ENCODE peak calls at places on chromosomes 11 and 22, in nine cellular contexts. One of them, this sample, is unnamed.

GRCh38 chr11:69912911-69913451 is 93.8 kb upstream of the FGF3 start:
- DNase-seq in cardiac fibroblast: no peak
- DNase-seq in body of pancreas: no peak
- DNase-seq in dorsolateral prefrontal cortex: no peak
- DNase-seq in pancreas: peak
- DNase-seq in lower lobe of right lung: peak
- DNase-seq in AG04450: no peak
- DNase-seq in RWPE2: peak
- DNase-seq in fibroblast of the aortic adventitia: peak
- DNase-seq in this sample: no peak

GRCh38 chr11:7202412-7202811 is 49.3 kb upstream of the SYT9 start:
- DNase-seq in cardiac fibroblast: no peak
- DNase-seq in body of pancreas: no peak
- DNase-seq in dorsolateral prefrontal cortex: no peak
- DNase-seq in pancreas: no peak
- DNase-seq in lower lobe of right lung: no peak
- DNase-seq in AG04450: no peak
- DNase-seq in RWPE2: no peak
- DNase-seq in fibroblast of the aortic adventitia: no peak
- DNase-seq in this sample: no peak

GRCh38 chr11:121928597-121929580 is 187.1 kb downstream of the BLID start:
- DNase-seq in cardiac fibroblast: no peak
- DNase-seq in body of pancreas: no peak
- DNase-seq in dorsolateral prefrontal cortex: no peak
- DNase-seq in pancreas: no peak
- DNase-seq in lower lobe of right lung: no peak
- DNase-seq in AG04450: no peak
- DNase-seq in RWPE2: no peak
- DNase-seq in fibroblast of the aortic adventitia: no peak
- DNase-seq in this sample: no peak

GRCh38 chr11:47950396-47950795 is 30.0 kb upstream of the PTPRJ start:
- DNase-seq in cardiac fibroblast: peak
- DNase-seq in body of pancreas: no peak
- DNase-seq in dorsolateral prefrontal cortex: no peak
- DNase-seq in pancreas: no peak
- DNase-seq in lower lobe of right lung: peak
- DNase-seq in AG04450: no peak
- DNase-seq in RWPE2: no peak
- DNase-seq in fibroblast of the aortic adventitia: peak
- DNase-seq in this sample: peak

GRCh38 chr11:87431386-87431785 is 393.7 kb downstream of the TMEM135 start:
- DNase-seq in cardiac fibroblast: no peak
- DNase-seq in body of pancreas: peak
- DNase-seq in dorsolateral prefrontal cortex: no peak
- DNase-seq in pancreas: no peak
- DNase-seq in lower lobe of right lung: no peak
- DNase-seq in AG04450: no peak
- DNase-seq in RWPE2: no peak
- DNase-seq in fibroblast of the aortic adventitia: no peak
- DNase-seq in this sample: no peak

GRCh38 chr11:3202305-3202704 is 16.3 kb downstream of the MRGPRG start:
- DNase-seq in cardiac fibroblast: no peak
- DNase-seq in body of pancreas: peak
- DNase-seq in dorsolateral prefrontal cortex: no peak
- DNase-seq in pancreas: no peak
- DNase-seq in lower lobe of right lung: no peak
- DNase-seq in AG04450: no peak
- DNase-seq in RWPE2: no peak
- DNase-seq in fibroblast of the aortic adventitia: no peak
- DNase-seq in this sample: no peak

GRCh38 chr11:34086554-34087278 is 18.7 kb upstream of the NAT10 start:
- DNase-seq in cardiac fibroblast: no peak
- DNase-seq in body of pancreas: no peak
- DNase-seq in dorsolateral prefrontal cortex: no peak
- DNase-seq in pancreas: no peak
- DNase-seq in lower lobe of right lung: no peak
- DNase-seq in AG04450: no peak
- DNase-seq in RWPE2: no peak
- DNase-seq in fibroblast of the aortic adventitia: no peak
- DNase-seq in this sample: no peak

GRCh38 chr11:116517077-116517476 is 255.7 kb downstream of the BUD13 start:
- DNase-seq in cardiac fibroblast: no peak
- DNase-seq in body of pancreas: no peak
- DNase-seq in dorsolateral prefrontal cortex: no peak
- DNase-seq in pancreas: no peak
- DNase-seq in lower lobe of right lung: no peak
- DNase-seq in AG04450: no peak
- DNase-seq in RWPE2: no peak
- DNase-seq in fibroblast of the aortic adventitia: no peak
- DNase-seq in this sample: no peak

GRCh38 chr11:134609361-134610115 is 197.5 kb upstream of the B3GAT1 start:
- DNase-seq in cardiac fibroblast: no peak
- DNase-seq in body of pancreas: no peak
- DNase-seq in dorsolateral prefrontal cortex: peak
- DNase-seq in pancreas: no peak
- DNase-seq in lower lobe of right lung: no peak
- DNase-seq in AG04450: no peak
- DNase-seq in RWPE2: no peak
- DNase-seq in fibroblast of the aortic adventitia: no peak
- DNase-seq in this sample: no peak

GRCh38 chr11:96338910-96339703 is 3.9 kb downstream of the MAML2 start:
- DNase-seq in cardiac fibroblast: peak
- DNase-seq in body of pancreas: no peak
- DNase-seq in dorsolateral prefrontal cortex: peak
- DNase-seq in pancreas: peak
- DNase-seq in lower lobe of right lung: peak
- DNase-seq in AG04450: no peak
- DNase-seq in RWPE2: no peak
- DNase-seq in fibroblast of the aortic adventitia: peak
- DNase-seq in this sample: peak

GRCh38 chr11:82854242-82854641 is 46.0 kb downstream of the PRCP start:
- DNase-seq in cardiac fibroblast: no peak
- DNase-seq in body of pancreas: no peak
- DNase-seq in dorsolateral prefrontal cortex: no peak
- DNase-seq in pancreas: no peak
- DNase-seq in lower lobe of right lung: no peak
- DNase-seq in AG04450: no peak
- DNase-seq in RWPE2: no peak
- DNase-seq in fibroblast of the aortic adventitia: peak
- DNase-seq in this sample: no peak

GRCh38 chr11:61429346-61429690 is 457 bp downstream of the CPSF7 start:
- DNase-seq in cardiac fibroblast: peak
- DNase-seq in body of pancreas: peak
- DNase-seq in dorsolateral prefrontal cortex: peak
- DNase-seq in pancreas: no peak
- DNase-seq in lower lobe of right lung: no peak
- DNase-seq in AG04450: no peak
- DNase-seq in RWPE2: peak
- DNase-seq in fibroblast of the aortic adventitia: peak
- DNase-seq in this sample: no peak
- TF ChIP-seq CTCF in cardiac fibroblast: no peak
- TF ChIP-seq CTCF in body of pancreas: no peak
- TF ChIP-seq CTCF in dorsolateral prefrontal cortex: peak
- TF ChIP-seq CTCF in pancreas: no peak
- TF ChIP-seq CTCF in lower lobe of right lung: peak
- TF ChIP-seq CTCF in AG04450: no peak
- TF ChIP-seq CTCF in RWPE2: peak
- TF ChIP-seq CTCF in fibroblast of the aortic adventitia: no peak
- TF ChIP-seq CTCF in this sample: peak

DNA sequence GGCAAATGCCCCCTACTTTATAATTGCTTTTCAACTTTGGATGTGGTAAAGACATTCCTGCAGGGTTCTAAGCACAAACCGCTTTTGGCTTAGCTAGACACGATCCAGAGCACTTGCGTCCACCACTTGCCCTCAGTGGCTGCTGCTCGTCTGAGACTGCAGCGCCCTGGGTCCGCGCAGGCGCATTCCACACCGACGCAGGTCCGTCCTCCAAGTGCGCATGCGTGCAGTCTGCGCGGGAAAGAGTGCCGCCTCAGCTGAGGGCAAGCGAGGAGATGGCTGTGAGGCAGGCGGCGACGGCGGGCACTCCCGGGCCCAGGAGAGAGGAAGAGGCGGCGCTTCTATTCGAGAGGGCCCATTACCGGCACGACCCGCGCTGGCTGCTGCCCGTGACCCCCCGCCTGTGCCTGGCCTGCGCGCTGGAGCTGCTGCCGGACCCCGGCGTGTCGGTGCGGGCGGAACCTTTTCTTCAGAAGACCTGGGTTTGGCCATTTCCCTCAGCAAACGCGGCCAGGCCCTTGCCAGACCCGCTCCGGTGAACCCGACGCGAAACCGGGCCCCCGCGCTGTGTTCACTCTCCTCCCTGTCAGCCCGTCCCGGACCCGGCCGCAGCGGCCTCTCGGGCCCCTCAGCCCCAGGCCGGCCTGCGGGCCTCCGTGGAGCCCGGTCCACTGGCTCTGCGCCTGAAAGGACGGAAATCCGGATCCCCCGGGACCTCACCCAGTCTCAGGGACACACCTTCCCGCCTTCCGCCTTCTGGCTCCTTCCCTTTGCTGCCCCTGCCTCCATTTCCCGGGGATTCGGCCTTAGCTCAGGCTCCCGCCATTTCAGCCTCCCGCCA is at the start of gene MEI1:
- DNase-seq in cardiac fibroblast: peak
- DNase-seq in body of pancreas: peak
- DNase-seq in dorsolateral prefrontal cortex: peak
- DNase-seq in pancreas: peak
- DNase-seq in lower lobe of right lung: peak
- DNase-seq in AG04450: peak
- DNase-seq in RWPE2: peak
- DNase-seq in fibroblast of the aortic adventitia: peak
- DNase-seq in this sample: peak
- H3K4me3 ChIP-seq in cardiac fibroblast: no peak
- H3K4me3 ChIP-seq in body of pancreas: no peak
- H3K4me3 ChIP-seq in dorsolateral prefrontal cortex: peak
- H3K4me3 ChIP-seq in pancreas: no peak
- H3K4me3 ChIP-seq in lower lobe of right lung: peak
- H3K4me3 ChIP-seq in AG04450: no peak
- H3K4me3 ChIP-seq in RWPE2: no peak
- H3K4me3 ChIP-seq in fibroblast of the aortic adventitia: peak
- H3K4me3 ChIP-seq in this sample: no peak

DNA sequence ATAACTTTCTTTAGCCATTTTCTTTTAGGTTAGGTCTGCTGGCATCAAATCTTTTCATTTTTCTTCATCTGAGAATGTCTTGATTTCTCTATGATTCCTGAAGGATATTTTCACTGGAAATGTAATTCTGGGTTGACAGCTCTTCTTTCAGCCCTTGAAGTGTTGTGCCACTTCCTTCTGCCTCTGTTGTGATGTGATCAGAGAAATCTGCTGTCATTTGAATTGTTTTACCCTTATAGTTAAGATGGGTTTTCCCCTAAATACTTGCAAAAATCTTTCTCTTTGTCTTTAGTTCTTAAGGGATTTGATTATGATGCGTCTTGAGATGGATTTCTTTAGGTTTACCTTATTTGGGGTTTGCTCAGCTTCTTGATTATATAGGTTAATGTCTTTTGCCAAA is 23.0 kb downstream of the USP47 start:
- DNase-seq in cardiac fibroblast: no peak
- DNase-seq in body of pancreas: no peak
- DNase-seq in dorsolateral prefrontal cortex: no peak
- DNase-seq in pancreas: no peak
- DNase-seq in lower lobe of right lung: no peak
- DNase-seq in AG04450: no peak
- DNase-seq in RWPE2: no peak
- DNase-seq in fibroblast of the aortic adventitia: no peak
- DNase-seq in this sample: no peak
- TF ChIP-seq CTCF in cardiac fibroblast: no peak
- TF ChIP-seq CTCF in body of pancreas: no peak
- TF ChIP-seq CTCF in dorsolateral prefrontal cortex: no peak
- TF ChIP-seq CTCF in pancreas: no peak
- TF ChIP-seq CTCF in lower lobe of right lung: no peak
- TF ChIP-seq CTCF in AG04450: no peak
- TF ChIP-seq CTCF in RWPE2: no peak
- TF ChIP-seq CTCF in fibroblast of the aortic adventitia: no peak
- TF ChIP-seq CTCF in this sample: no peak

DNA sequence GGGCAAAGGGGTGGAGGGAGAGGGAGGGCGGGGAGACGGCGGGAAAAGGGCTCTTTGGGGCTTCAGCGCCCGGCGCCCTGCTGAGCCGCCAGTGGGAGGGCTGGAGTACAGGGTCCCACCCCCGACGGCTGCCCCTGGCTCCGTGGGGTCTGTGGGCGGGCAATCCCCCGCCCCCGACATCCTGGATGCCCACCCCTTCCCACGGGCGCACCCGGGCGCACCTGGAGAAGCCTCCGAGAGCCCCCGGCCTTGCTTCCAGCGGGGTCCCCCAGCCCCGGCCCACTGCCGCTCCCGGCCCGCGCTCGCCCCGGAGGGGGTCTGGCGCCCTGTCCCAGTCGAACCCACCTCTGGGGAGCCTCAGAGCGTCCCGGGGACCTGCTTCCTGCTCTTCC is 394 bp downstream of the CHRM4 start:
- DNase-seq in cardiac fibroblast: no peak
- DNase-seq in body of pancreas: no peak
- DNase-seq in dorsolateral prefrontal cortex: no peak
- DNase-seq in pancreas: no peak
- DNase-seq in lower lobe of right lung: no peak
- DNase-seq in AG04450: no peak
- DNase-seq in RWPE2: no peak
- DNase-seq in fibroblast of the aortic adventitia: no peak
- DNase-seq in this sample: no peak
- H3K4me3 ChIP-seq in cardiac fibroblast: peak
- H3K4me3 ChIP-seq in body of pancreas: no peak
- H3K4me3 ChIP-seq in dorsolateral prefrontal cortex: peak
- H3K4me3 ChIP-seq in pancreas: no peak
- H3K4me3 ChIP-seq in lower lobe of right lung: peak
- H3K4me3 ChIP-seq in AG04450: peak
- H3K4me3 ChIP-seq in RWPE2: peak
- H3K4me3 ChIP-seq in fibroblast of the aortic adventitia: peak
- H3K4me3 ChIP-seq in this sample: no peak

GRCh38 chr11:15038963-15039362 is 34.4 kb upstream of the CALCB start:
- DNase-seq in cardiac fibroblast: peak
- DNase-seq in body of pancreas: no peak
- DNase-seq in dorsolateral prefrontal cortex: no peak
- DNase-seq in pancreas: no peak
- DNase-seq in lower lobe of right lung: no peak
- DNase-seq in AG04450: no peak
- DNase-seq in RWPE2: no peak
- DNase-seq in fibroblast of the aortic adventitia: peak
- DNase-seq in this sample: no peak
- TF ChIP-seq CTCF in cardiac fibroblast: peak
- TF ChIP-seq CTCF in body of pancreas: no peak
- TF ChIP-seq CTCF in dorsolateral prefrontal cortex: no peak
- TF ChIP-seq CTCF in pancreas: no peak
- TF ChIP-seq CTCF in lower lobe of right lung: no peak
- TF ChIP-seq CTCF in AG04450: no peak
- TF ChIP-seq CTCF in RWPE2: peak
- TF ChIP-seq CTCF in fibroblast of the aortic adventitia: peak
- TF ChIP-seq CTCF in this sample: no peak

GRCh38 chr22:41681616-41682015 is 7.1 kb downstream of the SNU13 start:
- DNase-seq in cardiac fibroblast: no peak
- DNase-seq in body of pancreas: no peak
- DNase-seq in dorsolateral prefrontal cortex: no peak
- DNase-seq in pancreas: no peak
- DNase-seq in lower lobe of right lung: no peak
- DNase-seq in AG04450: no peak
- DNase-seq in RWPE2: no peak
- DNase-seq in fibroblast of the aortic adventitia: no peak
- DNase-seq in this sample: no peak
- H3K4me3 ChIP-seq in cardiac fibroblast: peak
- H3K4me3 ChIP-seq in body of pancreas: peak
- H3K4me3 ChIP-seq in dorsolateral prefrontal cortex: peak
- H3K4me3 ChIP-seq in pancreas: peak
- H3K4me3 ChIP-seq in lower lobe of right lung: peak
- H3K4me3 ChIP-seq in AG04450: peak
- H3K4me3 ChIP-seq in RWPE2: peak
- H3K4me3 ChIP-seq in fibroblast of the aortic adventitia: peak
- H3K4me3 ChIP-seq in this sample: peak